ENCODE peak calls at places on chromosomes 4 and X, in seven cellular contexts. One of them, this sample, is unnamed.

GRCh38 chr4:65401083-65401482 is 269.2 kb downstream of the EPHA5 start:
- DNase-seq in upper lobe of left lung: no peak
- DNase-seq in spleen: no peak
- DNase-seq in cardiac fibroblast: no peak
- DNase-seq in astrocyte of the spinal cord: no peak
- DNase-seq in SK-N-SH: no peak
- DNase-seq in CD4-positive, alpha-beta T cell: no peak
- DNase-seq in this sample: no peak

GRCh38 chr4:48275247-48275646 is 5.6 kb upstream of the TEC start:
- DNase-seq in astrocyte of the spinal cord: no peak
- DNase-seq in cardiac fibroblast: peak
- DNase-seq in CD4-positive, alpha-beta T cell: no peak
- DNase-seq in SK-N-SH: no peak
- DNase-seq in spleen: no peak
- DNase-seq in upper lobe of left lung: no peak
- DNase-seq in this sample: peak

GRCh38 chrX:87517571-87518141 is at the start of gene KLHL4:
- DNase-seq in cardiac fibroblast: peak
- DNase-seq in SK-N-SH: no peak
- DNase-seq in astrocyte of the spinal cord: peak
- DNase-seq in upper lobe of left lung: no peak
- DNase-seq in CD4-positive, alpha-beta T cell: no peak
- DNase-seq in spleen: no peak
- DNase-seq in this sample: no peak

GRCh38 chrX:29468911-29469494 is 746.4 kb upstream of the MAGEB2 start:
- DNase-seq in CD4-positive, alpha-beta T cell: no peak
- DNase-seq in cardiac fibroblast: peak
- DNase-seq in upper lobe of left lung: no peak
- DNase-seq in spleen: no peak
- DNase-seq in astrocyte of the spinal cord: peak
- DNase-seq in SK-N-SH: no peak
- DNase-seq in this sample: no peak

GRCh38 chrX:103177561-103177960 is 37.3 kb upstream of the BEX4 start:
- DNase-seq in astrocyte of the spinal cord: no peak
- DNase-seq in CD4-positive, alpha-beta T cell: no peak
- DNase-seq in upper lobe of left lung: no peak
- DNase-seq in SK-N-SH: no peak
- DNase-seq in spleen: no peak
- DNase-seq in cardiac fibroblast: no peak
- DNase-seq in this sample: no peak

GRCh38 chr4:140774956-140775355 is 18.8 kb upstream of the TBC1D9 start:
- DNase-seq in spleen: no peak
- DNase-seq in SK-N-SH: no peak
- DNase-seq in CD4-positive, alpha-beta T cell: no peak
- DNase-seq in upper lobe of left lung: no peak
- DNase-seq in cardiac fibroblast: no peak
- DNase-seq in astrocyte of the spinal cord: no peak
- DNase-seq in this sample: no peak

GRCh38 chr4:31360786-31361185 is 640.6 kb downstream of the PCDH7 start:
- DNase-seq in upper lobe of left lung: no peak
- DNase-seq in astrocyte of the spinal cord: peak
- DNase-seq in CD4-positive, alpha-beta T cell: no peak
- DNase-seq in spleen: no peak
- DNase-seq in cardiac fibroblast: peak
- DNase-seq in SK-N-SH: no peak
- DNase-seq in this sample: no peak

GRCh38 chr4:110824344-110824743 is 201.5 kb upstream of the PITX2 start:
- DNase-seq in upper lobe of left lung: no peak
- DNase-seq in CD4-positive, alpha-beta T cell: no peak
- DNase-seq in SK-N-SH: no peak
- DNase-seq in spleen: no peak
- DNase-seq in astrocyte of the spinal cord: no peak
- DNase-seq in cardiac fibroblast: no peak
- DNase-seq in this sample: no peak

GRCh38 chr4:93394488-93395185 is 433.9 kb upstream of the ATOH1 start:
- DNase-seq in upper lobe of left lung: no peak
- DNase-seq in spleen: no peak
- DNase-seq in cardiac fibroblast: peak
- DNase-seq in astrocyte of the spinal cord: peak
- DNase-seq in SK-N-SH: no peak
- DNase-seq in CD4-positive, alpha-beta T cell: no peak
- DNase-seq in this sample: no peak

GRCh38 chr4:42642136-42642797 is 14.6 kb downstream of the ATP8A1 start:
- DNase-seq in upper lobe of left lung: no peak
- DNase-seq in SK-N-SH: no peak
- DNase-seq in spleen: no peak
- DNase-seq in cardiac fibroblast: no peak
- DNase-seq in CD4-positive, alpha-beta T cell: no peak
- DNase-seq in astrocyte of the spinal cord: no peak
- DNase-seq in this sample: no peak

GRCh38 chr4:4752576-4753401 is 106.7 kb upstream of the MSX1 start:
- DNase-seq in spleen: no peak
- DNase-seq in SK-N-SH: no peak
- DNase-seq in astrocyte of the spinal cord: no peak
- DNase-seq in upper lobe of left lung: no peak
- DNase-seq in cardiac fibroblast: no peak
- DNase-seq in CD4-positive, alpha-beta T cell: no peak
- DNase-seq in this sample: no peak

GRCh38 chr4:44713125-44713524 is 13.2 kb downstream of the GNPDA2 start:
- DNase-seq in cardiac fibroblast: no peak
- DNase-seq in upper lobe of left lung: no peak
- DNase-seq in spleen: no peak
- DNase-seq in SK-N-SH: no peak
- DNase-seq in CD4-positive, alpha-beta T cell: no peak
- DNase-seq in astrocyte of the spinal cord: no peak
- DNase-seq in this sample: no peak

GRCh38 chr4:25500626-25501318 is 123.7 kb downstream of the ANAPC4 start:
- DNase-seq in spleen: no peak
- DNase-seq in upper lobe of left lung: no peak
- DNase-seq in SK-N-SH: peak
- DNase-seq in cardiac fibroblast: no peak
- DNase-seq in astrocyte of the spinal cord: no peak
- DNase-seq in CD4-positive, alpha-beta T cell: no peak
- DNase-seq in this sample: no peak

GRCh38 chr4:173333658-173334084 is 487 bp downstream of the HMGB2 start:
- DNase-seq in astrocyte of the spinal cord: peak
- DNase-seq in upper lobe of left lung: peak
- DNase-seq in spleen: peak
- DNase-seq in CD4-positive, alpha-beta T cell: peak
- DNase-seq in cardiac fibroblast: no peak
- DNase-seq in SK-N-SH: peak
- DNase-seq in this sample: no peak

GRCh38 chr4:148874331-148874730 is 432.1 kb upstream of the NR3C2 start:
- DNase-seq in cardiac fibroblast: no peak
- DNase-seq in upper lobe of left lung: no peak
- DNase-seq in astrocyte of the spinal cord: no peak
- DNase-seq in SK-N-SH: no peak
- DNase-seq in spleen: no peak
- DNase-seq in CD4-positive, alpha-beta T cell: no peak
- DNase-seq in this sample: no peak

GRCh38 chr4:188297873-188298272 is 158.6 kb downstream of the TRIML1 start:
- DNase-seq in astrocyte of the spinal cord: peak
- DNase-seq in upper lobe of left lung: no peak
- DNase-seq in spleen: no peak
- DNase-seq in cardiac fibroblast: peak
- DNase-seq in CD4-positive, alpha-beta T cell: no peak
- DNase-seq in SK-N-SH: no peak
- DNase-seq in this sample: no peak

GRCh38 chr4:87224036-87224923 is 3.9 kb upstream of the KLHL8 start:
- DNase-seq in spleen: no peak
- DNase-seq in CD4-positive, alpha-beta T cell: no peak
- DNase-seq in upper lobe of left lung: no peak
- DNase-seq in astrocyte of the spinal cord: no peak
- DNase-seq in SK-N-SH: no peak
- DNase-seq in cardiac fibroblast: no peak
- DNase-seq in this sample: no peak

GRCh38 chr4:109441858-109442480 is 8.4 kb downstream of the SEC24B start:
- DNase-seq in upper lobe of left lung: no peak
- DNase-seq in spleen: no peak
- DNase-seq in SK-N-SH: no peak
- DNase-seq in astrocyte of the spinal cord: no peak
- DNase-seq in CD4-positive, alpha-beta T cell: no peak
- DNase-seq in cardiac fibroblast: no peak
- DNase-seq in this sample: no peak

GRCh38 chr4:110184124-110184790 is 14.2 kb downstream of the ELOVL6 start:
- DNase-seq in astrocyte of the spinal cord: peak
- DNase-seq in CD4-positive, alpha-beta T cell: no peak
- DNase-seq in SK-N-SH: no peak
- DNase-seq in upper lobe of left lung: no peak
- DNase-seq in cardiac fibroblast: peak
- DNase-seq in spleen: no peak
- DNase-seq in this sample: no peak

GRCh38 chr4:108359130-108359709 is 190.5 kb upstream of the LEF1 start:
- DNase-seq in spleen: no peak
- DNase-seq in upper lobe of left lung: no peak
- DNase-seq in cardiac fibroblast: no peak
- DNase-seq in astrocyte of the spinal cord: no peak
- DNase-seq in SK-N-SH: no peak
- DNase-seq in CD4-positive, alpha-beta T cell: peak
- DNase-seq in this sample: no peak

GRCh38 chr4:7166981-7167700 is 25.2 kb upstream of the SORCS2 start:
- DNase-seq in spleen: peak
- DNase-seq in cardiac fibroblast: no peak
- DNase-seq in CD4-positive, alpha-beta T cell: no peak
- DNase-seq in SK-N-SH: no peak
- DNase-seq in upper lobe of left lung: no peak
- DNase-seq in astrocyte of the spinal cord: no peak
- DNase-seq in this sample: no peak

GRCh38 chrX:134780908-134781307 is 122.6 kb upstream of the PLAC1 start:
- DNase-seq in astrocyte of the spinal cord: no peak
- DNase-seq in SK-N-SH: no peak
- DNase-seq in CD4-positive, alpha-beta T cell: no peak
- DNase-seq in spleen: no peak
- DNase-seq in cardiac fibroblast: no peak
- DNase-seq in upper lobe of left lung: no peak
- DNase-seq in this sample: no peak

GRCh38 chrX:134776844-134777370 is 118.6 kb upstream of the PLAC1 start:
- DNase-seq in SK-N-SH: peak
- DNase-seq in upper lobe of left lung: no peak
- DNase-seq in CD4-positive, alpha-beta T cell: no peak
- DNase-seq in cardiac fibroblast: no peak
- DNase-seq in spleen: no peak
- DNase-seq in astrocyte of the spinal cord: no peak
- DNase-seq in this sample: no peak

DNA sequence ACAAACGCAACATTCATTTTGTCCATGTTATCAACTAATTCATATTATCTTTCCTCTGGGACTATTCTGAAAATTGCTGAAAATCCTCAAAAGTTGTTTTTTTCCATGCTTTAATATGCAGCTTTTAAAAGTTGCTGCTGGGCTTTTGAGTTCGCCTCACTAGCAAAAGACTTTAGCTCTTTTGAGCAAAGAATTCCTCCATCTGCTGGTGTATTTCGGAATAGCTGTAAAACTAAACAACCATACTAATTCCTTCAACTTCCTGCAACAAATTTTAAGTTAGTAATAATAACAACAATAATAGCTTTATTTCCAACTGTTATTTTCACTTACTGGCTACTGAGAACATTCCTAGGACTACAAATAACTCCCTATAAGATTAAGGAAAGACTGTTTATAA is 124.5 kb upstream of the PLAC1 start:
- DNase-seq in astrocyte of the spinal cord: peak
- DNase-seq in spleen: no peak
- DNase-seq in upper lobe of left lung: no peak
- DNase-seq in cardiac fibroblast: peak
- DNase-seq in CD4-positive, alpha-beta T cell: no peak
- DNase-seq in SK-N-SH: peak
- DNase-seq in this sample: no peak
- TF ChIP-seq CTCF in astrocyte of the spinal cord: peak
- TF ChIP-seq CTCF in spleen: peak
- TF ChIP-seq CTCF in upper lobe of left lung: peak
- TF ChIP-seq CTCF in cardiac fibroblast: peak
- TF ChIP-seq CTCF in CD4-positive, alpha-beta T cell: no peak
- TF ChIP-seq CTCF in SK-N-SH: peak
- TF ChIP-seq CTCF in this sample: peak

GRCh38 chr4:24471623-24472510 is 112.5 kb downstream of the DHX15 start:
- DNase-seq in upper lobe of left lung: no peak
- DNase-seq in astrocyte of the spinal cord: peak
- DNase-seq in spleen: no peak
- DNase-seq in CD4-positive, alpha-beta T cell: no peak
- DNase-seq in cardiac fibroblast: peak
- DNase-seq in SK-N-SH: peak
- DNase-seq in this sample: peak
- TF ChIP-seq CTCF in upper lobe of left lung: no peak
- TF ChIP-seq CTCF in astrocyte of the spinal cord: no peak
- TF ChIP-seq CTCF in spleen: no peak
- TF ChIP-seq CTCF in CD4-positive, alpha-beta T cell: no peak
- TF ChIP-seq CTCF in cardiac fibroblast: no peak
- TF ChIP-seq CTCF in SK-N-SH: no peak
- TF ChIP-seq CTCF in this sample: no peak

DNA sequence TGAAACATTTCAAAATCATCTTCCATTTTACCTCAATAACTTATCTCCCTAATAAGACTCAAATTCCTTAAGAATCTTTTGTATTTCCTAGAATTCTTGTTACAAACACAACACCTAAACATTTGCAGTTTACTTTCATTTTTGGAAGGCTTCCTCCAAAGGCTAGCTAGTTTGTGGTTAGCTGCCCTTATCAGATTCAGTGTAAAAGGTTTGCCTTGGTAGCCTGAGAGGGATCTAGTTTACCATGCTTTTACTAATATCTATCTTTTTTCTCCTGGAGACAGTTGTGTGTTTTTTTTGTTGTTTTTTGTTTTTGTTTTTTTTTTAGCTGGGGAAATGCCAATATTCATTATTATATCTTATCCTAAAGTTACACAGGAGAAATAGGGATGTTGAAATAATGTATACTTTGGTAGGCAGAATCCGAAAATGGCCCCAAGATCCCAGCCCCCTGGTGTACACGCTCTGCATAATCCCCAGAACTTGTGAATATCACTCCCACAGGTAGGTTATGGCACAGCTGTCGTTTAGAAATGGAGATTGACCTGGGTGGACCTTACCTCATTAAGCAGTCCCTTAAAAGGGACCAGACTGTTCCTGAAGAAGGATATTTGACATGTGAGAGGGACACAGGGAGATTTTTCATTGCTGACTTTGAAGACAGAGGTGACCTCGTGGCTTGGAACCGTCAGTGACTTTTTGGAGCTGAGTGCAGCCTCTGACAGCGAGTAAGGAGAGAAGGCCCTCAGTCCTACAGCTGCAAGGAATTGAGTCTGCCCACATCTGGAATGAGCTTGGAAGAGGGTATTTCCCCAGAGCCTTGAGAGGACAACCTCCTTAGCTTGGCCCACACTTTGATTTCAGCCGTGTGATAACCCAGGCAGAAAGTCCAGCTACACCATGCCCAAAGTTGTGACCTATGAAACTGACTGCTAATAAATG is 33.4 kb downstream of the SEPTIN11 start:
- DNase-seq in CD4-positive, alpha-beta T cell: no peak
- DNase-seq in SK-N-SH: no peak
- DNase-seq in spleen: no peak
- DNase-seq in cardiac fibroblast: no peak
- DNase-seq in astrocyte of the spinal cord: no peak
- DNase-seq in upper lobe of left lung: no peak
- DNase-seq in this sample: no peak
- TF ChIP-seq CTCF in CD4-positive, alpha-beta T cell: no peak
- TF ChIP-seq CTCF in SK-N-SH: peak
- TF ChIP-seq CTCF in spleen: no peak
- TF ChIP-seq CTCF in cardiac fibroblast: peak
- TF ChIP-seq CTCF in astrocyte of the spinal cord: peak
- TF ChIP-seq CTCF in upper lobe of left lung: no peak
- TF ChIP-seq CTCF in this sample: no peak

GRCh38 chr4:153346563-153346962 is 2.1 kb downstream of the MND1 start:
- DNase-seq in cardiac fibroblast: no peak
- DNase-seq in SK-N-SH: no peak
- DNase-seq in spleen: no peak
- DNase-seq in CD4-positive, alpha-beta T cell: no peak
- DNase-seq in astrocyte of the spinal cord: no peak
- DNase-seq in upper lobe of left lung: no peak
- DNase-seq in this sample: no peak
- TF ChIP-seq CTCF in cardiac fibroblast: no peak
- TF ChIP-seq CTCF in SK-N-SH: peak
- TF ChIP-seq CTCF in spleen: no peak
- TF ChIP-seq CTCF in CD4-positive, alpha-beta T cell: no peak
- TF ChIP-seq CTCF in astrocyte of the spinal cord: peak
- TF ChIP-seq CTCF in upper lobe of left lung: no peak
- TF ChIP-seq CTCF in this sample: peak

This sample was measured in GM13977.